ENCODE peak calls at places on chromosomes 6 and 20, in seven cellular contexts. Z is DND-41, K is MM.1S, W is lower leg skin, A is lower lobe of right lung, E is GM23248, I is brain microvascular endothelial cell. B is an unnamed sample.

GRCh38 chr6:152552616-152553209 is 84.4 kb downstream of the SYNE1 start:
- DNase-seq in E (peak), W (peak), I (peak), Z (peak), K (peak), A (peak), B (peak)

GRCh38 chr6:113813207-113813606 is 43.9 kb upstream of the MARCKS start:
- DNase-seq in I (peak), E (peak), K (no peak), A (no peak), Z (no peak), W (no peak), B (no peak)

GRCh38 chr6:146871613-146872465 is 273.1 kb downstream of the ADGB start:
- DNase-seq in I (no peak), E (peak), W (no peak), Z (no peak), A (no peak), K (no peak), B (no peak)

GRCh38 chr20:38395165-38395564 is 40.0 kb downstream of the SNHG17 start:
- DNase-seq in K (no peak), A (no peak), I (no peak), E (peak), W (no peak), Z (no peak), B (no peak)

GRCh38 chr20:53001502-53002301 is 29.5 kb downstream of the TSHZ2 start:
- DNase-seq in E (no peak), W (no peak), I (no peak), K (peak), Z (no peak), A (no peak), B (peak)

GRCh38 chr6:34196833-34197195 is 39.9 kb upstream of the HMGA1 start:
- DNase-seq in W (no peak), A (no peak), I (no peak), E (no peak), Z (no peak), K (no peak), B (no peak)

GRCh38 chr6:45310118-45310788 is 17.9 kb upstream of the RUNX2 start:
- DNase-seq in I (no peak), A (no peak), K (peak), Z (peak), W (no peak), E (no peak), B (no peak)

GRCh38 chr20:55160996-55161395 is 685.6 kb downstream of the DOK5 start:
- DNase-seq in E (no peak), K (no peak), Z (no peak), A (no peak), I (no peak), W (no peak), B (no peak)

GRCh38 chr20:24337074-24337473 is 132.4 kb upstream of the SYNDIG1 start:
- DNase-seq in E (peak), K (no peak), W (no peak), I (peak), A (no peak), Z (peak), B (no peak)

GRCh38 chr6:100203391-100203790 is 209.4 kb upstream of the MCHR2 start:
- DNase-seq in W (no peak), K (no peak), Z (no peak), E (peak), I (peak), A (no peak), B (no peak)

GRCh38 chr20:36173451-36173933 is 19.0 kb downstream of the EPB41L1 start:
- DNase-seq in I (peak), K (no peak), W (no peak), Z (peak), A (no peak), E (no peak), B (no peak)

GRCh38 chr6:132797975-132798819 is at the start of gene SLC18B1:
- DNase-seq in I (peak), Z (no peak), K (peak), E (peak), W (peak), A (peak), B (peak)

GRCh38 chr20:1390552-1391403 is 2.1 kb downstream of the FKBP1A start:
- DNase-seq in W (no peak), I (no peak), K (no peak), Z (no peak), E (peak), A (no peak), B (no peak)

GRCh38 chr20:49690899-49691620 is 22.6 kb downstream of the B4GALT5 start:
- DNase-seq in Z (no peak), W (no peak), I (peak), K (no peak), A (no peak), E (peak), B (no peak)

GRCh38 chr20:54573838-54574237 is 98.4 kb downstream of the DOK5 start:
- DNase-seq in W (no peak), A (no peak), Z (no peak), K (no peak), E (no peak), I (no peak), B (no peak)

GRCh38 chr6:4291453-4292403 is 156.4 kb upstream of the ECI2 start:
- DNase-seq in W (no peak), I (peak), K (no peak), A (no peak), Z (no peak), E (peak), B (no peak)

GRCh38 chr20:9615118-9615517 is 100.7 kb downstream of the LAMP5 start:
- DNase-seq in E (no peak), A (no peak), Z (no peak), I (no peak), K (no peak), W (no peak), B (no peak)

GRCh38 chr6:125794342-125795137 is 3.8 kb downstream of the NCOA7 start:
- DNase-seq in W (no peak), Z (no peak), E (peak), A (no peak), K (no peak), I (no peak), B (no peak)

GRCh38 chr6:166097914-166098522 is 69.6 kb downstream of the TBXT start:
- DNase-seq in E (peak), K (peak), Z (peak), W (peak), A (peak), I (peak), B (peak)

GRCh38 chr20:46004813-46005505 is 3.7 kb upstream of the MMP9 start:
- DNase-seq in E (no peak), K (no peak), W (no peak), Z (peak), A (no peak), I (no peak), B (no peak)

GRCh38 chr6:34817337-34817910 is 25.5 kb downstream of the BLTP3A start:
- DNase-seq in I (no peak), A (no peak), W (no peak), K (no peak), Z (no peak), E (no peak), B (no peak)

GRCh38 chr20:63454729-63455567 is 17.5 kb downstream of the KCNQ2 start:
- DNase-seq in W (no peak), I (no peak), A (no peak), Z (no peak), E (no peak), K (no peak), B (no peak)

GRCh38 chr6:157962601-157963084 is 19.0 kb upstream of the SYNJ2 start:
- DNase-seq in A (no peak), W (no peak), I (peak), Z (peak), E (no peak), K (no peak), B (no peak)

GRCh38 chr6:146111864-146112263 is 83.0 kb downstream of the GRM1 start:
- DNase-seq in A (no peak), Z (no peak), I (no peak), K (no peak), W (no peak), E (no peak), B (no peak)

GRCh38 chr20:7760261-7761048 is 179.8 kb downstream of the HAO1 start:
- DNase-seq in E (peak), W (no peak), A (no peak), K (no peak), I (no peak), Z (no peak), B (no peak)

GRCh38 chr6:129133770-129134192 is 250.8 kb downstream of the LAMA2 start:
- DNase-seq in E (peak), I (peak), K (no peak), Z (no peak), A (no peak), W (no peak), B (no peak)

GRCh38 chr20:57618766-57619052 is 1.5 kb downstream of the ZBP1 start:
- DNase-seq in E (no peak), W (no peak), I (no peak), K (no peak), Z (no peak), A (no peak), B (no peak)

GRCh38 chr6:31498748-31499147 is 803 bp downstream of the MICB start:
- DNase-seq in K (no peak), Z (no peak), I (no peak), E (peak), W (no peak), A (no peak), B (no peak)

GRCh38 chr20:61882716-61883615 is 182.7 kb downstream of the TAF4 start:
- DNase-seq in E (no peak), Z (no peak), W (no peak), K (no peak), A (no peak), I (no peak), B (no peak)

GRCh38 chr6:84623956-84624680 is 140.3 kb downstream of the TBX18 start:
- DNase-seq in Z (no peak), I (peak), A (no peak), W (no peak), E (peak), K (no peak), B (no peak)

GRCh38 chr6:163319609-163320366 is 94.7 kb upstream of the QKI start:
- DNase-seq in E (no peak), Z (no peak), A (no peak), K (no peak), W (no peak), I (no peak), B (no peak)

GRCh38 chr6:139285590-139285989 is 6.2 kb downstream of the TXLNB start:
- DNase-seq in Z (no peak), I (no peak), A (no peak), K (no peak), W (no peak), E (no peak), B (no peak)

GRCh38 chr20:33940701-33941100 is 53.0 kb upstream of the RALY start:
- DNase-seq in A (no peak), I (no peak), E (no peak), Z (no peak), K (peak), W (no peak), B (no peak)

GRCh38 chr20:19880256-19881079 is 122.4 kb downstream of the RIN2 start:
- DNase-seq in I (peak), K (no peak), W (no peak), E (peak), A (no peak), Z (no peak), B (no peak)

GRCh38 chr6:109448615-109449014 is 7.0 kb downstream of the MICAL1 start:
- DNase-seq in W (no peak), I (no peak), A (no peak), K (no peak), E (no peak), Z (no peak), B (no peak)

GRCh38 chr20:43583982-43584432 is 6.7 kb upstream of the IFT52 start:
- DNase-seq in K (peak), A (peak), E (peak), I (peak), Z (peak), W (peak), B (no peak)

GRCh38 chr20:21048841-21049273 is 57.3 kb downstream of the LINC00237 start:
- DNase-seq in K (peak), Z (peak), E (peak), I (no peak), A (peak), W (no peak), B (peak)
- H3K4me3 ChIP-seq in K (no peak), Z (no peak), E (no peak), I (no peak), A (no peak), W (no peak), B (no peak)

DNA sequence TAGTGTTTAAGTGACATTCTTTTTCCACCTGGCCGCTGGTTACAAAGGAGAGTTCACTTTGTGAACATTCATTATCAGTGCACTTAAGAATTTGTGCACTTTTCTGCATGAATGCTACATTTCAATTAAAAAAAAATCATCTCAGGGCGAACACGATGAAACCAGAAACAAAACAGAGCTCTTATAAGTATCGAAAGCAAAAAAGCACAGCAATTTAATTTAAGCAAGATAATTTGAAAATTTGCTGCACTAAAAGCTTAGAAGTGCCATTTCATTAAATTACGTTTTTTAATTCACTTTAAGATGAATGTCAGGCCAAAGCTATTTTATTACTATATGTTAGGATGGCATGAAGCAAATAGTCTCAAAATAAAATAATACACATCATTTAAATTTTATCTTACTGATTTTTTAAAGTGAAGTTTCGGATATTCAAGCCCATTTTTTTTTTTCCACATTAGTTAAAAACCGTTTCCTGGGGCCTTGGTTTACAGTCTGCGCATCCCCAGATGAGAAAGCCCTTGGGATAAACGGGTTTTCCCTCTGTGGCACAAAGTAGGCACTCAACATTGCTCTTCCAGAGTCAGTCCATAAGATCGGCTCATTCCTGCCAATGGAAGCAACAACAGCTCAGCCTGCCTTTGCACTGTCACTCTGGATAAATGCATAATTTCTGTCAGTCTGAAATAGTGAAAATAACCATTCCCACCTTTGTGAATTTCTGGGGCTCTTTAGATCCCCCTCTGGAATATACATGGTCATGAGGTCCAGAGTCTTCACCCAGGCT is 80.1 kb downstream of the FYN start:
- DNase-seq in A (no peak), Z (no peak), W (no peak), K (no peak), I (no peak), E (no peak), B (no peak)
- H3K4me3 ChIP-seq in A (peak), Z (no peak), W (no peak), K (no peak), I (no peak), E (no peak), B (peak)

DNA sequence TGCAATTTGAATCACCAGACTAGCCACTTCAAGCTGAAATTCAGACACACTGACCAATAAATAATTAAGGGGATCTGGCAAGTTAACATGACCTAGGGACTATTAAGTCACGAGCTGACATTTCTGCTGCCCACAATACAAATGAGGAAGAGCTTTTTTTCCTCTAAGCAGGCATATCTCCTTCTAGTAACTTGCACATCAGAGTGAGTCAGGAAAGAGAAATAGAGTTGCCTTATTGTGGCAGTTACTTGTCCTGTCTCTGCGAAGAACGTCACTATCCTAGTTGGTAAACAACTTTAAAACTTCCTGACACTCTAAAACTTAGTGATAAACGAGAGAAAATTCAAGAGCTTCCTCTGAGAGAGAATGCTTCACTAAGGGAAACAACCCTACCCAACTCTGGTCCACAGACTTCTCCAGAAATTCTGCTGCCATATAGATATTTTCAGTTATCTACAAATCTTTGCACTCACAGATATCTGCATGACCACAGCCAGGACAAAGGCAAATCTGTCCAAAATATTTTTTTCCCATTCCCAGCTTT is 4.2 kb downstream of the PLA2G7 start:
- DNase-seq in K (no peak), W (no peak), E (no peak), Z (no peak), I (no peak), A (no peak), B (no peak)
- H3K4me3 ChIP-seq in K (no peak), W (no peak), E (no peak), Z (no peak), I (no peak), A (no peak), B (no peak)

GRCh38 chr6:36911946-36912555 is 26.3 kb downstream of the C6orf89 start:
- DNase-seq in A (no peak), K (no peak), W (no peak), Z (peak), I (no peak), E (no peak), B (no peak)
- H3K4me3 ChIP-seq in A (no peak), K (no peak), W (no peak), Z (peak), I (no peak), E (no peak), B (no peak)

GRCh38 chr6:13678255-13678983 is 33.2 kb downstream of the RANBP9 start:
- DNase-seq in I (no peak), K (no peak), A (no peak), E (no peak), W (no peak), Z (no peak), B (no peak)
- H3K4me3 ChIP-seq in I (no peak), K (no peak), A (no peak), E (no peak), W (no peak), Z (no peak), B (no peak)